ENCODE peak calls at places on chromosomes 2 and 18, in seven cellular contexts. One of them, this sample, is unnamed.

GRCh38 chr2:222305510-222306392 is 7.0 kb upstream of the PAX3 start:
- DNase-seq in fibroblast of pulmonary artery: no peak
- DNase-seq in psoas muscle: no peak
- DNase-seq in heart right ventricle: no peak
- DNase-seq in mucosa of descending colon: no peak
- DNase-seq in kidney epithelial cell: no peak
- DNase-seq in lower lobe of right lung: no peak
- DNase-seq in this sample: peak; percentile 16

GRCh38 chr2:106334802-106335201 is 133.4 kb downstream of the RGPD3 start:
- DNase-seq in fibroblast of pulmonary artery: no peak
- DNase-seq in psoas muscle: no peak
- DNase-seq in heart right ventricle: no peak
- DNase-seq in mucosa of descending colon: no peak
- DNase-seq in kidney epithelial cell: no peak
- DNase-seq in lower lobe of right lung: no peak
- DNase-seq in this sample: no peak

GRCh38 chr18:55343396-55344073 is 244.5 kb downstream of the TCF4 start:
- DNase-seq in fibroblast of pulmonary artery: peak; percentile 66
- DNase-seq in psoas muscle: no peak
- DNase-seq in heart right ventricle: no peak
- DNase-seq in mucosa of descending colon: no peak
- DNase-seq in kidney epithelial cell: no peak
- DNase-seq in lower lobe of right lung: no peak
- DNase-seq in this sample: peak; percentile 48

GRCh38 chr18:23136326-23137092 is 1.2 kb downstream of the CABLES1 start:
- DNase-seq in fibroblast of pulmonary artery: peak; percentile 39
- DNase-seq in psoas muscle: peak; percentile 66
- DNase-seq in heart right ventricle: peak; percentile 57
- DNase-seq in mucosa of descending colon: peak; percentile 61
- DNase-seq in kidney epithelial cell: no peak
- DNase-seq in lower lobe of right lung: peak; percentile 71
- DNase-seq in this sample: no peak

GRCh38 chr2:11775384-11775783 is 29.0 kb downstream of the LPIN1 start:
- DNase-seq in fibroblast of pulmonary artery: no peak
- DNase-seq in psoas muscle: no peak
- DNase-seq in heart right ventricle: no peak
- DNase-seq in mucosa of descending colon: no peak
- DNase-seq in kidney epithelial cell: no peak
- DNase-seq in lower lobe of right lung: no peak
- DNase-seq in this sample: peak; percentile 28

GRCh38 chr2:47891369-47892337 is 14.6 kb downstream of the FBXO11 start:
- DNase-seq in fibroblast of pulmonary artery: peak; percentile 74
- DNase-seq in psoas muscle: no peak
- DNase-seq in heart right ventricle: no peak
- DNase-seq in mucosa of descending colon: no peak
- DNase-seq in kidney epithelial cell: no peak
- DNase-seq in lower lobe of right lung: no peak
- DNase-seq in this sample: peak; percentile 56

GRCh38 chr2:73830871-73831401 is 2.2 kb downstream of the STAMBP start:
- DNase-seq in fibroblast of pulmonary artery: peak; percentile 79
- DNase-seq in psoas muscle: no peak
- DNase-seq in heart right ventricle: no peak
- DNase-seq in mucosa of descending colon: no peak
- DNase-seq in kidney epithelial cell: peak; percentile 81
- DNase-seq in lower lobe of right lung: no peak
- DNase-seq in this sample: peak; percentile 48

GRCh38 chr2:213455316-213456008 is 171.2 kb downstream of the SPAG16 start:
- DNase-seq in fibroblast of pulmonary artery: no peak
- DNase-seq in psoas muscle: no peak
- DNase-seq in heart right ventricle: no peak
- DNase-seq in mucosa of descending colon: no peak
- DNase-seq in kidney epithelial cell: no peak
- DNase-seq in lower lobe of right lung: no peak
- DNase-seq in this sample: no peak

GRCh38 chr2:5696741-5697521 is 4.7 kb downstream of the SOX11 start:
- DNase-seq in fibroblast of pulmonary artery: peak; percentile 13
- DNase-seq in psoas muscle: peak; percentile 42
- DNase-seq in heart right ventricle: no peak
- DNase-seq in mucosa of descending colon: no peak
- DNase-seq in kidney epithelial cell: no peak
- DNase-seq in lower lobe of right lung: no peak
- DNase-seq in this sample: no peak

GRCh38 chr18:7467708-7468466 is 99.2 kb upstream of the PTPRM start:
- DNase-seq in fibroblast of pulmonary artery: peak; percentile 13
- DNase-seq in psoas muscle: no peak
- DNase-seq in heart right ventricle: no peak
- DNase-seq in mucosa of descending colon: no peak
- DNase-seq in kidney epithelial cell: no peak
- DNase-seq in lower lobe of right lung: no peak
- DNase-seq in this sample: no peak

GRCh38 chr2:213251618-213252017 is 32.6 kb upstream of the SPAG16 start:
- DNase-seq in fibroblast of pulmonary artery: peak; percentile 91
- DNase-seq in psoas muscle: no peak
- DNase-seq in heart right ventricle: no peak
- DNase-seq in mucosa of descending colon: no peak
- DNase-seq in kidney epithelial cell: peak; percentile 18
- DNase-seq in lower lobe of right lung: no peak
- DNase-seq in this sample: peak; percentile 85

GRCh38 chr2:134372611-134373131 is 118.8 kb downstream of the MGAT5 start:
- DNase-seq in fibroblast of pulmonary artery: peak; percentile 70
- DNase-seq in psoas muscle: peak; percentile 52
- DNase-seq in heart right ventricle: peak; percentile 35
- DNase-seq in mucosa of descending colon: no peak
- DNase-seq in kidney epithelial cell: no peak
- DNase-seq in lower lobe of right lung: no peak
- DNase-seq in this sample: peak; percentile 96

GRCh38 chr2:134377730-134378129 is 123.9 kb downstream of the MGAT5 start:
- DNase-seq in fibroblast of pulmonary artery: no peak
- DNase-seq in psoas muscle: no peak
- DNase-seq in heart right ventricle: no peak
- DNase-seq in mucosa of descending colon: no peak
- DNase-seq in kidney epithelial cell: no peak
- DNase-seq in lower lobe of right lung: no peak
- DNase-seq in this sample: no peak

GRCh38 chr2:134379293-134379692 is 125.4 kb downstream of the MGAT5 start:
- DNase-seq in fibroblast of pulmonary artery: peak; percentile 31
- DNase-seq in psoas muscle: no peak
- DNase-seq in heart right ventricle: no peak
- DNase-seq in mucosa of descending colon: no peak
- DNase-seq in kidney epithelial cell: no peak
- DNase-seq in lower lobe of right lung: no peak
- DNase-seq in this sample: peak; percentile 30

GRCh38 chr2:134379722-134380121 is 125.8 kb downstream of the MGAT5 start:
- DNase-seq in fibroblast of pulmonary artery: no peak
- DNase-seq in psoas muscle: no peak
- DNase-seq in heart right ventricle: no peak
- DNase-seq in mucosa of descending colon: no peak
- DNase-seq in kidney epithelial cell: no peak
- DNase-seq in lower lobe of right lung: no peak
- DNase-seq in this sample: no peak

GRCh38 chr2:134375935-134376334 is 122.1 kb downstream of the MGAT5 start:
- DNase-seq in fibroblast of pulmonary artery: peak; percentile 76
- DNase-seq in psoas muscle: no peak
- DNase-seq in heart right ventricle: no peak
- DNase-seq in mucosa of descending colon: no peak
- DNase-seq in kidney epithelial cell: no peak
- DNase-seq in lower lobe of right lung: no peak
- DNase-seq in this sample: peak; percentile 95
- TF ChIP-seq CTCF in fibroblast of pulmonary artery: peak; percentile 41
- TF ChIP-seq CTCF in psoas muscle: peak; percentile 21
- TF ChIP-seq CTCF in heart right ventricle: peak; percentile 58
- TF ChIP-seq CTCF in mucosa of descending colon: no peak
- TF ChIP-seq CTCF in kidney epithelial cell: peak; percentile 28
- TF ChIP-seq CTCF in lower lobe of right lung: no peak
- TF ChIP-seq CTCF in this sample: peak; percentile 66

DNA sequence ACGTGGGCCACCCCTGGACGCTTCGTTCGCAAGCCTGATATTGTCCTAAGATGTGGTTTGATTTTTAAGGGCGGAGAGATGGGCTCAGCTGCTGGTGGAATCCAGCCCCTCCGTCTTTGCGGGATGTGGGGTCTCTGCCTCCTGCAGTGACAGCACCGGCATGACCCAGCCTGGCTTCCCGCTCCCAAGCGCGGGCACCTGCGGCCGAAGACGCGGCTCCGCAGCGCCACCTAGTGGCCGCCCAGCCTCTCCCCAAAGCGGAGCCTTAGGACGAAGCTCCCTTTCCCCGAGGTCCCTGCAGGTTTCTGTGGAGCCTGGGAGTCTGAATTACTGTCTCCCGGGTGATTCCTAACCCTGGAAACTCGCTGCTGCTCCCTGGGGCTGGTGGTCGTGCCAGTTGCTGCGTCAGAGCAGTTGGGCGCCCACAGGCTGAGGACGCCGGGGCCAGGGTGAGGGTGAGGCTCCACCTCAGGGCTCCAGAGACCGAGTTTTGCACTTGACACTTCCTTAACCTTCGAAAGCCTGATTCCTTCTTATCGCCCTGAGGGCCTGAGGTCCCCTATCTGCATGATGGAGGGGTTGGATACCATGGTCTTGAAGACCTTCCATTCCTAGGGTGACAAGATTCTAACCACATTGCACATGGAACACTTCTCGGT is 137.5 kb downstream of the TPO start:
- DNase-seq in fibroblast of pulmonary artery: peak; percentile 52
- DNase-seq in psoas muscle: peak; percentile 72
- DNase-seq in heart right ventricle: peak; percentile 73
- DNase-seq in mucosa of descending colon: no peak
- DNase-seq in kidney epithelial cell: no peak
- DNase-seq in lower lobe of right lung: peak; percentile 71
- DNase-seq in this sample: peak; percentile 33
- H3K4me3 ChIP-seq in fibroblast of pulmonary artery: no peak overlapping the region
- H3K4me3 ChIP-seq in psoas muscle: no peak overlapping the region
- H3K4me3 ChIP-seq in heart right ventricle: no peak overlapping the region
- H3K4me3 ChIP-seq in mucosa of descending colon: no peak overlapping the region
- H3K4me3 ChIP-seq in kidney epithelial cell: no peak overlapping the region
- H3K4me3 ChIP-seq in lower lobe of right lung: no peak overlapping the region
- H3K4me3 ChIP-seq in this sample: no peak overlapping the region

GRCh38 chr18:12911928-12912703 is 28.1 kb upstream of the PTPN2 start:
- DNase-seq in fibroblast of pulmonary artery: no peak
- DNase-seq in psoas muscle: no peak
- DNase-seq in heart right ventricle: no peak
- DNase-seq in mucosa of descending colon: no peak
- DNase-seq in kidney epithelial cell: no peak
- DNase-seq in lower lobe of right lung: no peak
- DNase-seq in this sample: no peak

GRCh38 chr18:12908706-12909105 is 24.7 kb upstream of the PTPN2 start:
- DNase-seq in fibroblast of pulmonary artery: peak; percentile 35
- DNase-seq in psoas muscle: no peak
- DNase-seq in heart right ventricle: no peak
- DNase-seq in mucosa of descending colon: no peak
- DNase-seq in kidney epithelial cell: no peak
- DNase-seq in lower lobe of right lung: no peak
- DNase-seq in this sample: peak; percentile 30

GRCh38 chr18:12907258-12907925 is 23.4 kb upstream of the PTPN2 start:
- DNase-seq in fibroblast of pulmonary artery: peak; percentile 60
- DNase-seq in psoas muscle: no peak
- DNase-seq in heart right ventricle: no peak
- DNase-seq in mucosa of descending colon: no peak
- DNase-seq in kidney epithelial cell: no peak
- DNase-seq in lower lobe of right lung: no peak
- DNase-seq in this sample: peak; percentile 46

GRCh38 chr18:12906773-12907172 is 22.7 kb upstream of the PTPN2 start:
- DNase-seq in fibroblast of pulmonary artery: no peak
- DNase-seq in psoas muscle: no peak
- DNase-seq in heart right ventricle: no peak
- DNase-seq in mucosa of descending colon: no peak
- DNase-seq in kidney epithelial cell: no peak
- DNase-seq in lower lobe of right lung: no peak
- DNase-seq in this sample: no peak

DNA sequence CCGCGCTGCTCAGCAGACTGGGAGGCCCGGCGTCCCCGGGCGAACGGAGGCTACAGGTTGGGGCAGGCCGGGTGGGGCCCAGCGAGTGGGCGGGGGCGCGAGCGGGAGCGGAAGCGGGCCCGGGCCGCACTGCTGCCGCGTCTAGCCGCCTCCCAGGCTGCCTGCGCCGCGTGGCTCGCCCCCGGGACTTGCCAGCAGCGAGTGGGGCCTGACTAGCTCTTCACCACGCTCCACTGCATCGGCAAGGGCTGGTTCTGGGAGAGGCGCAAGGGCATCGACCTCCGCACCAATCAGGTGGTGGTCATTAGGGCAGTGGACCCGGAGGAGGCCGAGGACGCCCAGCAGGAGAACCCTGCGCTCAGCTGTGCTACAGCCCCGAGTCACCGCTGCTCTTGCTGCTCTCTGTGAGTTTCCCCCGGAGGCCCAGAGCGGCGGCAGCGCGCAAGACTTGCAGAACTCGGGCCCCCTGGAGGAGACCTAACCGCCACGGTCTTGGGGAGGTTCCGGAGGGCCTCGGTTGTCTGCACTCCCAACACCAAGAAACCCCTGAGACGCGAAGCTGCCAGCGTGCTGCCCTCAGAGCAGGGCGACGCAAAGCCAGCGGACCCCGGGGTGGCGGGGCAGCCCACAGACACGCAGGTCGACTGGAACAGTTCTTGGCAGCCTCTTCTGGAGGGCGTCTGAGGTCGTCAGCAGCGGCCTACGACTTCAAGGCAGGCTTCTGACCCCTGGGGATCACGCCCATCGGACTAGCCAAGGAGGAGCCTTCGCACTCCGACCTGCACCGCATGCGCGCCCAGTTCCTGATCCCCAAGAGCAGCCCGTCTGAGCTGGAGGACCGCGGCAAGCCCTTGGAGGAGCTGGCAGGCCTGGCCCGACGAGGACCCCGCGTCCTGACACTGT is 27.2 kb upstream of the PTPN2 start:
- DNase-seq in fibroblast of pulmonary artery: peak; percentile 3
- DNase-seq in psoas muscle: peak; percentile 54
- DNase-seq in heart right ventricle: peak; percentile 31
- DNase-seq in mucosa of descending colon: peak; percentile 58
- DNase-seq in kidney epithelial cell: no peak
- DNase-seq in lower lobe of right lung: peak; percentile 62
- DNase-seq in this sample: no peak
- TF ChIP-seq CTCF in fibroblast of pulmonary artery: no peak
- TF ChIP-seq CTCF in psoas muscle: no peak
- TF ChIP-seq CTCF in heart right ventricle: no peak
- TF ChIP-seq CTCF in mucosa of descending colon: no peak
- TF ChIP-seq CTCF in kidney epithelial cell: no peak
- TF ChIP-seq CTCF in lower lobe of right lung: no peak
- TF ChIP-seq CTCF in this sample: no peak

GRCh38 chr2:153404792-153405191 is 73.8 kb downstream of the RPRM start:
- DNase-seq in fibroblast of pulmonary artery: no peak
- DNase-seq in psoas muscle: no peak
- DNase-seq in heart right ventricle: no peak
- DNase-seq in mucosa of descending colon: no peak
- DNase-seq in kidney epithelial cell: no peak
- DNase-seq in lower lobe of right lung: no peak
- DNase-seq in this sample: no peak
- H3K4me3 ChIP-seq in fibroblast of pulmonary artery: no peak overlapping the region
- H3K4me3 ChIP-seq in psoas muscle: no peak overlapping the region
- H3K4me3 ChIP-seq in heart right ventricle: no peak overlapping the region
- H3K4me3 ChIP-seq in mucosa of descending colon: no peak overlapping the region
- H3K4me3 ChIP-seq in kidney epithelial cell: no peak overlapping the region
- H3K4me3 ChIP-seq in lower lobe of right lung: no peak overlapping the region
- H3K4me3 ChIP-seq in this sample: no peak overlapping the region

This sample was measured in fibroblast of villous mesenchyme.